ENCODE peak calls at places on chromosome 15, in four cellular contexts. P, E, T and R are unnamed samples. For H3K9me3, the result is how much of the 10 kb centered on the place peaks cover.

GRCh38 chr15:48021336-48022086 is 99.3 kb upstream of the SLC24A5 start:
- DNase-seq in P (no peak), E (no peak), T (no peak), R (no peak)

GRCh38 chr15:60370804-60371700 is 26.7 kb downstream of the ANXA2 start:
- DNase-seq in P (peak), E (no peak), T (no peak), R (no peak)

GRCh38 chr15:63495343-63495742 is 9.1 kb upstream of the USP3 start:
- DNase-seq in P (no peak), E (no peak), T (no peak), R (no peak)

GRCh38 chr15:51727141-51727897 is 10.1 kb downstream of the LYSMD2 start:
- DNase-seq in P (peak), E (no peak), T (no peak), R (no peak)

GRCh38 chr15:46297766-46298165 is 662.9 kb downstream of the SQOR start:
- DNase-seq in P (no peak), E (no peak), T (peak), R (no peak)

GRCh38 chr15:36332301-36332700 is 247.1 kb upstream of the CDIN1 start:
- DNase-seq in P (no peak), E (no peak), T (no peak), R (no peak)

GRCh38 chr15:63506537-63507035 is 2.2 kb downstream of the USP3 start:
- DNase-seq in P (peak), E (no peak), T (no peak), R (no peak)

GRCh38 chr15:69673236-69673881 is 220.7 kb downstream of the RPLP1 start:
- DNase-seq in P (no peak), E (no peak), T (no peak), R (no peak)

GRCh38 chr15:100230784-100231183 is 111.0 kb downstream of the ADAMTS17 start:
- DNase-seq in P (no peak), E (no peak), T (no peak), R (no peak)

GRCh38 chr15:38154255-38154654 is 98.4 kb upstream of the SPRED1 start:
- DNase-seq in P (no peak), E (no peak), T (no peak), R (no peak)
- H3K9me3 ChIP-seq in P (under half), E (under half), T (under half), R (under half)

DNA sequence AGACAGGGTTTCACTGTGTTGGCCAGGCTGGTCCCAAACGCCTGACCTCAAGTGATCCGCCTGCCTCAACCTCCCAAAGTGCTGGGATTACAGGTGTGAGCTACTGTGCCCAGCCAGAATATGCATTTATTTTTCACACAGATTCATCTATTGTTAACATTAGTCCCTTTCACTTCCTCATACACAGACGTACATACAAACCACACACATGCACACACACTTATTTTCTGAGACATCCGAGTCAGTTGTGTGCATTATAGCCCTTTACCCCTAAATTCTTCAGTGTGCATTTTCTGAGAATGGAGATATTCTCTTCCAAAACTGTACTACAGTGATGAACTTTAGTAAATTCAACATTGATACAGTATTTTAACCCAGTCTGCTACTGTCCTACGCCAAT is 15.0 kb upstream of the MEX3B start:
- DNase-seq in P (no peak), E (no peak), T (no peak), R (no peak)
- TF ChIP-seq SUZ12 in P (no peak), E (no peak), T (no peak), R (no peak)

GRCh38 chr15:91865903-91866302 is 12.4 kb downstream of the SLCO3A1 start:
- DNase-seq in P (no peak), E (no peak), T (no peak), R (no peak)

GRCh38 chr15:91866371-91866905 is 12.9 kb downstream of the SLCO3A1 start:
- DNase-seq in P (no peak), E (no peak), T (no peak), R (no peak)

GRCh38 chr15:91866971-91867372 is 13.5 kb downstream of the SLCO3A1 start:
- DNase-seq in P (no peak), E (no peak), T (no peak), R (no peak)

GRCh38 chr15:91865486-91865885 is 12.0 kb downstream of the SLCO3A1 start:
- DNase-seq in P (no peak), E (no peak), T (no peak), R (no peak)

DNA sequence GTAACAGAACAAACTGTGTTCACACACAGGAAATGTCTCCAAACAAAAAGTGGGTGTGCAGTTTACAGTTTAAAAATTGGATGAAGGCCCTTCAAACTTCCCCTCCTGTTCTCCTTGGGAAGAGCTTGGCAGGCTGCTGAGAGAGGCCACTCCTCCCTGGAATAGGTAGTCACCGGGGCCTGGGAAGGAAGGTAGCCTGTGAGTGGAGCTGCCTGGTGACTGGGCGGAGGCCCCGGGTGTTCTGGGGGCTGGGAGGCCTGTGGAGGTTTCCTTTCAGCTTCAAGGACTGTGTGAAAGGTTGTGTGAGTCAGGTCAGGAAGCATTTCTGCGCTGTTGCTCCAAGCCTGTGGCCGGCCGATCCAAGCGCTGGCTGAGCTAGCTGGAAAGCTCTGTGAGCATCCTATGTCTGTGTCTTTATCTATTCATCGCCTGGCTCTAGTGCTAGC is 14.1 kb downstream of the SLCO3A1 start:
- DNase-seq in P (no peak), E (no peak), T (no peak), R (no peak)
- H3K4me3 ChIP-seq in P (no peak), E (no peak), T (no peak), R (no peak)

GRCh38 chr15:25226360-25226759 is 212.5 kb downstream of the UBE3A start:
- DNase-seq in P (no peak), E (no peak), T (no peak), R (no peak)

GRCh38 chr15:25224396-25224795 is 214.4 kb downstream of the UBE3A start:
- DNase-seq in P (no peak), E (no peak), T (no peak), R (no peak)

DNA sequence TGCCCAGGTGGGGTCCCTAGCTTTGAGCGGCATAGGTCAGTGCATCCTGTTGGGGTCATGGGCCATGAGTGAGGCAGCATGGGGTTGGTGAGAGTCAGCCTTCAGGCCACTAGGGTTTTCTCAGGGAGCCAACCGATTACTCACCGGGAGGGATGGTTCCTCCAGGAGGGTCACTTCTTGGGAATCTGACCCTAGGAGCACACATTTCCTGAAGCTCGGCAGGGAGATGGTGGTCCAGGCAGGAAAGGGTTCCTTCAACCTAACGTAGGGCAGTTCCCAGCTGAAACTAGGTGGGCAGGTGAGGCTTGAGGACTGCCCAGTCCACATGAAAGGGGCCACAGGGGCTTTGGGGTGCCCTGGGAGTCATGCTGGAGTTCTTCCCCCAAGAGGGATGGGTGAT is 218.0 kb downstream of the UBE3A start:
- DNase-seq in P (no peak), E (no peak), T (no peak), R (no peak)
- H3K9me3 ChIP-seq in P (half or more), E (half or more), T (under half), R (under half)